ENCODE peak calls at places on chromosomes 6 and 20, in nine cellular contexts. One of them, this sample, is unnamed.

GRCh38 chr6:35669441-35669776 is 19.3 kb downstream of the FKBP5 start:
- DNase-seq in stomach: no peak
- DNase-seq in A549: no peak
- DNase-seq in breast epithelium: no peak
- DNase-seq in heart left ventricle: no peak
- DNase-seq in uterus: no peak
- DNase-seq in K562: no peak
- DNase-seq in endothelial cell of umbilical vein: peak
- DNase-seq in gastrocnemius medialis: no peak
- DNase-seq in this sample: no peak

GRCh38 chr6:150456902-150457643 is 88.3 kb downstream of the IYD start:
- DNase-seq in stomach: no peak
- DNase-seq in A549: no peak
- DNase-seq in breast epithelium: no peak
- DNase-seq in heart left ventricle: no peak
- DNase-seq in uterus: no peak
- DNase-seq in K562: no peak
- DNase-seq in endothelial cell of umbilical vein: no peak
- DNase-seq in gastrocnemius medialis: no peak
- DNase-seq in this sample: no peak

GRCh38 chr6:71279740-71280139 is 8.9 kb upstream of the OGFRL1 start:
- DNase-seq in stomach: no peak
- DNase-seq in A549: no peak
- DNase-seq in breast epithelium: no peak
- DNase-seq in heart left ventricle: no peak
- DNase-seq in uterus: no peak
- DNase-seq in K562: no peak
- DNase-seq in endothelial cell of umbilical vein: no peak
- DNase-seq in gastrocnemius medialis: no peak
- DNase-seq in this sample: no peak

GRCh38 chr6:87574237-87574636 is 15.6 kb downstream of the RARS2 start:
- DNase-seq in stomach: no peak
- DNase-seq in A549: no peak
- DNase-seq in breast epithelium: no peak
- DNase-seq in heart left ventricle: no peak
- DNase-seq in uterus: no peak
- DNase-seq in K562: no peak
- DNase-seq in endothelial cell of umbilical vein: no peak
- DNase-seq in gastrocnemius medialis: no peak
- DNase-seq in this sample: no peak

GRCh38 chr6:8530775-8531435 is 95.6 kb upstream of the SLC35B3 start:
- DNase-seq in stomach: no peak
- DNase-seq in A549: no peak
- DNase-seq in breast epithelium: no peak
- DNase-seq in heart left ventricle: no peak
- DNase-seq in uterus: no peak
- DNase-seq in K562: no peak
- DNase-seq in endothelial cell of umbilical vein: no peak
- DNase-seq in gastrocnemius medialis: no peak
- DNase-seq in this sample: no peak

GRCh38 chr6:116476021-116476678 is 15.0 kb downstream of the CALHM6 start:
- DNase-seq in stomach: no peak
- DNase-seq in A549: no peak
- DNase-seq in breast epithelium: no peak
- DNase-seq in heart left ventricle: no peak
- DNase-seq in uterus: no peak
- DNase-seq in K562: no peak
- DNase-seq in endothelial cell of umbilical vein: no peak
- DNase-seq in gastrocnemius medialis: no peak
- DNase-seq in this sample: no peak

GRCh38 chr6:71745525-71745924 is 140.8 kb upstream of the RIMS1 start:
- DNase-seq in stomach: no peak
- DNase-seq in A549: no peak
- DNase-seq in breast epithelium: no peak
- DNase-seq in heart left ventricle: no peak
- DNase-seq in uterus: no peak
- DNase-seq in K562: no peak
- DNase-seq in endothelial cell of umbilical vein: no peak
- DNase-seq in gastrocnemius medialis: no peak
- DNase-seq in this sample: no peak

GRCh38 chr6:24146871-24147270 is 20.9 kb downstream of the NRSN1 start:
- DNase-seq in stomach: no peak
- DNase-seq in A549: no peak
- DNase-seq in breast epithelium: no peak
- DNase-seq in heart left ventricle: no peak
- DNase-seq in uterus: no peak
- DNase-seq in K562: no peak
- DNase-seq in endothelial cell of umbilical vein: no peak
- DNase-seq in gastrocnemius medialis: no peak
- DNase-seq in this sample: no peak

GRCh38 chr6:134035823-134036296 is 16.6 kb downstream of the SLC2A12 start:
- DNase-seq in stomach: peak
- DNase-seq in A549: peak
- DNase-seq in breast epithelium: no peak
- DNase-seq in heart left ventricle: no peak
- DNase-seq in uterus: no peak
- DNase-seq in K562: no peak
- DNase-seq in endothelial cell of umbilical vein: peak
- DNase-seq in gastrocnemius medialis: no peak
- DNase-seq in this sample: no peak

GRCh38 chr20:44579313-44580090 is 2.9 kb upstream of the PKIG start:
- DNase-seq in stomach: no peak
- DNase-seq in A549: no peak
- DNase-seq in breast epithelium: no peak
- DNase-seq in heart left ventricle: no peak
- DNase-seq in uterus: no peak
- DNase-seq in K562: no peak
- DNase-seq in endothelial cell of umbilical vein: peak
- DNase-seq in gastrocnemius medialis: no peak
- DNase-seq in this sample: no peak

GRCh38 chr20:59573837-59574236 is 30.5 kb upstream of the PHACTR3 start:
- DNase-seq in stomach: no peak
- DNase-seq in A549: no peak
- DNase-seq in breast epithelium: no peak
- DNase-seq in heart left ventricle: no peak
- DNase-seq in uterus: no peak
- DNase-seq in K562: no peak
- DNase-seq in endothelial cell of umbilical vein: no peak
- DNase-seq in gastrocnemius medialis: no peak
- DNase-seq in this sample: no peak

GRCh38 chr20:45019764-45020126 is 53.4 kb downstream of the STK4 start:
- DNase-seq in stomach: no peak
- DNase-seq in A549: no peak
- DNase-seq in breast epithelium: no peak
- DNase-seq in heart left ventricle: no peak
- DNase-seq in uterus: no peak
- DNase-seq in K562: no peak
- DNase-seq in endothelial cell of umbilical vein: no peak
- DNase-seq in gastrocnemius medialis: no peak
- DNase-seq in this sample: no peak

GRCh38 chr20:10387686-10388085 is 46.3 kb downstream of the MKKS start:
- DNase-seq in stomach: no peak
- DNase-seq in A549: no peak
- DNase-seq in breast epithelium: no peak
- DNase-seq in heart left ventricle: no peak
- DNase-seq in uterus: no peak
- DNase-seq in K562: no peak
- DNase-seq in endothelial cell of umbilical vein: no peak
- DNase-seq in gastrocnemius medialis: no peak
- DNase-seq in this sample: no peak

GRCh38 chr6:137352859-137353258 is 133.7 kb upstream of the IFNGR1 start:
- DNase-seq in stomach: no peak
- DNase-seq in A549: no peak
- DNase-seq in breast epithelium: no peak
- DNase-seq in heart left ventricle: no peak
- DNase-seq in uterus: no peak
- DNase-seq in K562: no peak
- DNase-seq in endothelial cell of umbilical vein: no peak
- DNase-seq in gastrocnemius medialis: no peak
- DNase-seq in this sample: no peak

GRCh38 chr6:137351890-137352289 is 132.7 kb upstream of the IFNGR1 start:
- DNase-seq in stomach: no peak
- DNase-seq in A549: no peak
- DNase-seq in breast epithelium: no peak
- DNase-seq in heart left ventricle: no peak
- DNase-seq in uterus: no peak
- DNase-seq in K562: no peak
- DNase-seq in endothelial cell of umbilical vein: no peak
- DNase-seq in gastrocnemius medialis: no peak
- DNase-seq in this sample: no peak

GRCh38 chr6:137353346-137353745 is 134.2 kb upstream of the IFNGR1 start:
- DNase-seq in stomach: no peak
- DNase-seq in A549: no peak
- DNase-seq in breast epithelium: no peak
- DNase-seq in heart left ventricle: no peak
- DNase-seq in uterus: no peak
- DNase-seq in K562: no peak
- DNase-seq in endothelial cell of umbilical vein: peak
- DNase-seq in gastrocnemius medialis: no peak
- DNase-seq in this sample: no peak

GRCh38 chr6:137350857-137351256 is 131.7 kb upstream of the IFNGR1 start:
- DNase-seq in stomach: no peak
- DNase-seq in A549: no peak
- DNase-seq in breast epithelium: no peak
- DNase-seq in heart left ventricle: no peak
- DNase-seq in uterus: no peak
- DNase-seq in K562: no peak
- DNase-seq in endothelial cell of umbilical vein: no peak
- DNase-seq in gastrocnemius medialis: no peak
- DNase-seq in this sample: no peak

GRCh38 chr6:137353842-137354397 is 134.7 kb upstream of the IFNGR1 start:
- DNase-seq in stomach: no peak
- DNase-seq in A549: no peak
- DNase-seq in breast epithelium: no peak
- DNase-seq in heart left ventricle: no peak
- DNase-seq in uterus: no peak
- DNase-seq in K562: no peak
- DNase-seq in endothelial cell of umbilical vein: no peak
- DNase-seq in gastrocnemius medialis: no peak
- DNase-seq in this sample: no peak
- TF ChIP-seq POLR2A in stomach: no peak
- TF ChIP-seq POLR2A in A549: no peak
- TF ChIP-seq POLR2A in breast epithelium: no peak
- TF ChIP-seq POLR2A in heart left ventricle: no peak
- TF ChIP-seq POLR2A in uterus: no peak
- TF ChIP-seq POLR2A in K562: no peak
- TF ChIP-seq POLR2A in endothelial cell of umbilical vein: no peak
- TF ChIP-seq POLR2A in gastrocnemius medialis: no peak
- TF ChIP-seq POLR2A in this sample: no peak

GRCh38 chr6:21666200-21666671 is 72.7 kb downstream of the SOX4 start:
- DNase-seq in stomach: no peak
- DNase-seq in A549: no peak
- DNase-seq in breast epithelium: peak
- DNase-seq in heart left ventricle: no peak
- DNase-seq in uterus: peak
- DNase-seq in K562: no peak
- DNase-seq in endothelial cell of umbilical vein: peak
- DNase-seq in gastrocnemius medialis: no peak
- DNase-seq in this sample: peak
- H3K4me3 ChIP-seq in stomach: peak
- H3K4me3 ChIP-seq in A549: no peak
- H3K4me3 ChIP-seq in breast epithelium: peak
- H3K4me3 ChIP-seq in heart left ventricle: peak
- H3K4me3 ChIP-seq in uterus: peak
- H3K4me3 ChIP-seq in K562: no peak
- H3K4me3 ChIP-seq in endothelial cell of umbilical vein: peak
- H3K4me3 ChIP-seq in gastrocnemius medialis: peak
- H3K4me3 ChIP-seq in this sample: peak

GRCh38 chr6:31738048-31738979 is 1.5 kb upstream of the MSH5 start:
- DNase-seq in stomach: peak
- DNase-seq in A549: peak
- DNase-seq in breast epithelium: peak
- DNase-seq in heart left ventricle: no peak
- DNase-seq in uterus: no peak
- DNase-seq in K562: peak
- DNase-seq in endothelial cell of umbilical vein: peak
- DNase-seq in gastrocnemius medialis: no peak
- DNase-seq in this sample: no peak
- TF ChIP-seq POLR2A in stomach: no peak
- TF ChIP-seq POLR2A in A549: no peak
- TF ChIP-seq POLR2A in breast epithelium: no peak
- TF ChIP-seq POLR2A in heart left ventricle: no peak
- TF ChIP-seq POLR2A in uterus: peak
- TF ChIP-seq POLR2A in K562: peak
- TF ChIP-seq POLR2A in endothelial cell of umbilical vein: peak
- TF ChIP-seq POLR2A in gastrocnemius medialis: no peak
- TF ChIP-seq POLR2A in this sample: no peak

GRCh38 chr6:160692369-160692959 is 9.6 kb upstream of the PLG start:
- DNase-seq in stomach: no peak
- DNase-seq in A549: no peak
- DNase-seq in breast epithelium: no peak
- DNase-seq in heart left ventricle: no peak
- DNase-seq in uterus: no peak
- DNase-seq in K562: peak
- DNase-seq in endothelial cell of umbilical vein: no peak
- DNase-seq in gastrocnemius medialis: no peak
- DNase-seq in this sample: no peak

DNA sequence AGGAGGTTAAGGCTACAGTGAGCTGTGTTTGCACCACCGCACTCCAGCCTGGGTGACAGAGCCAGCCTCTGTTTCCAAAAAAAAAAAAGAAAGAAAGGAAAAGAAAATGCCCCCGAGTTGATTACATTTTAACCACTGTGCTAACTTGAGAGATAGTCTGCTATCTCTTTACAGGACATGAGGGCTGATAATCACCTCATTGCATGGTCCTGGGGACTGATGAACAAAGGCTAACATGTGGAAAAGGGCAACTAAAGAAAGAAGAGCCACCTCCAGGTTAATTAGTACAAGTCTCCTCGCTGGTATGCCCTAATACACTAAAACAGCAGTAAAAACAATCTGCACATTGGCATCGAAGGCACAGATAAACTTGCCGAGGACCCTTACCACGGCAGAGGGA is 4.2 kb upstream of the PLG start:
- DNase-seq in stomach: no peak
- DNase-seq in A549: no peak
- DNase-seq in breast epithelium: no peak
- DNase-seq in heart left ventricle: no peak
- DNase-seq in uterus: no peak
- DNase-seq in K562: no peak
- DNase-seq in endothelial cell of umbilical vein: no peak
- DNase-seq in gastrocnemius medialis: no peak
- DNase-seq in this sample: no peak
- H3K4me3 ChIP-seq in stomach: no peak
- H3K4me3 ChIP-seq in A549: no peak
- H3K4me3 ChIP-seq in breast epithelium: no peak
- H3K4me3 ChIP-seq in heart left ventricle: no peak
- H3K4me3 ChIP-seq in uterus: no peak
- H3K4me3 ChIP-seq in K562: no peak
- H3K4me3 ChIP-seq in endothelial cell of umbilical vein: no peak
- H3K4me3 ChIP-seq in gastrocnemius medialis: no peak
- H3K4me3 ChIP-seq in this sample: no peak

GRCh38 chr20:6704132-6704861 is 63.2 kb upstream of the BMP2 start:
- DNase-seq in stomach: peak
- DNase-seq in A549: peak
- DNase-seq in breast epithelium: no peak
- DNase-seq in heart left ventricle: no peak
- DNase-seq in uterus: no peak
- DNase-seq in K562: no peak
- DNase-seq in endothelial cell of umbilical vein: peak
- DNase-seq in gastrocnemius medialis: no peak
- DNase-seq in this sample: no peak
- TF ChIP-seq POLR2A in stomach: no peak
- TF ChIP-seq POLR2A in A549: no peak
- TF ChIP-seq POLR2A in breast epithelium: no peak
- TF ChIP-seq POLR2A in heart left ventricle: no peak
- TF ChIP-seq POLR2A in uterus: no peak
- TF ChIP-seq POLR2A in K562: no peak
- TF ChIP-seq POLR2A in endothelial cell of umbilical vein: no peak
- TF ChIP-seq POLR2A in gastrocnemius medialis: no peak
- TF ChIP-seq POLR2A in this sample: no peak

GRCh38 chr6:26218824-26219223 is 131.6 kb downstream of the HFE start:
- DNase-seq in stomach: no peak
- DNase-seq in A549: no peak
- DNase-seq in breast epithelium: no peak
- DNase-seq in heart left ventricle: no peak
- DNase-seq in uterus: no peak
- DNase-seq in K562: peak
- DNase-seq in endothelial cell of umbilical vein: no peak
- DNase-seq in gastrocnemius medialis: no peak
- DNase-seq in this sample: no peak
- H3K4me3 ChIP-seq in stomach: no peak
- H3K4me3 ChIP-seq in A549: no peak
- H3K4me3 ChIP-seq in breast epithelium: no peak
- H3K4me3 ChIP-seq in heart left ventricle: no peak
- H3K4me3 ChIP-seq in uterus: no peak
- H3K4me3 ChIP-seq in K562: peak
- H3K4me3 ChIP-seq in endothelial cell of umbilical vein: no peak
- H3K4me3 ChIP-seq in gastrocnemius medialis: no peak
- H3K4me3 ChIP-seq in this sample: no peak